ENCODE peak calls at places on chromosomes 1 and 21, in nine cellular contexts. F, C, L, Q, Y, D, X, T and V are unnamed samples.

GRCh38 chr1:6490181-6491075 is 1.0 kb downstream of the PLEKHG5 start:
- DNase-seq in D (peak), L (peak), C (peak), T (no peak), X (no peak), Y (peak), Q (peak), F (peak), V (peak)

GRCh38 chr1:170765712-170766330 is 101.9 kb downstream of the PRRX1 start:
- DNase-seq in Y (peak), C (no peak), Q (peak), T (no peak), L (peak), D (peak), X (no peak), F (no peak), V (peak)

GRCh38 chr1:117818456-117818855 is 111.0 kb downstream of the GDAP2 start:
- DNase-seq in Y (no peak), Q (no peak), X (no peak), F (no peak), L (no peak), C (no peak), D (peak), T (no peak), V (no peak)

GRCh38 chr1:32806315-32806714 is 10.8 kb downstream of the YARS1 start:
- DNase-seq in L (no peak), T (no peak), Y (no peak), F (no peak), Q (no peak), D (no peak), C (no peak), X (no peak), V (no peak)

GRCh38 chr1:27036718-27037117 is 24.1 kb upstream of the TENT5B start:
- DNase-seq in T (no peak), D (no peak), C (no peak), Y (no peak), L (no peak), Q (no peak), X (no peak), F (no peak), V (no peak)

GRCh38 chr1:151976868-151977267 is 16.8 kb downstream of the S100A10 start:
- DNase-seq in D (peak), F (no peak), Q (peak), C (no peak), X (no peak), L (no peak), T (no peak), Y (peak), V (no peak)

GRCh38 chr1:184545601-184546000 is 158.8 kb downstream of the C1orf21 start:
- DNase-seq in Y (peak), T (no peak), D (peak), C (no peak), F (peak), X (no peak), Q (peak), L (no peak), V (no peak)

GRCh38 chr1:223014142-223014873 is 128.7 kb downstream of the TLR5 start:
- DNase-seq in F (no peak), T (no peak), X (no peak), C (no peak), Y (no peak), L (no peak), Q (no peak), D (no peak), V (no peak)

GRCh38 chr1:226560243-226560642 is 11.7 kb downstream of the STUM start:
- DNase-seq in D (no peak), T (no peak), L (no peak), Y (no peak), F (no peak), X (no peak), C (no peak), Q (no peak), V (no peak)

GRCh38 chr1:43373034-43373940 is 5.5 kb upstream of the ELOVL1 start:
- DNase-seq in Q (peak), D (peak), X (no peak), F (no peak), Y (peak), C (no peak), T (no peak), L (peak), V (no peak)

GRCh38 chr1:14111121-14111520 is 411.1 kb downstream of the PRDM2 start:
- DNase-seq in Q (no peak), T (no peak), F (no peak), Y (no peak), L (no peak), D (no peak), C (no peak), X (no peak), V (no peak)

GRCh38 chr1:87450615-87451209 is 122.0 kb downstream of the LMO4 start:
- DNase-seq in L (no peak), F (no peak), C (no peak), D (no peak), Q (no peak), T (no peak), Y (no peak), X (no peak), V (peak)

GRCh38 chr21:42233067-42233981 is 14.4 kb downstream of the ABCG1 start:
- DNase-seq in C (no peak), D (no peak), Q (peak), Y (peak), F (peak), T (no peak), X (peak), L (peak), V (peak)

GRCh38 chr1:182614796-182615451 is 10.7 kb upstream of the RGS16 start:
- DNase-seq in X (peak), L (peak), T (no peak), Y (peak), D (peak), Q (peak), F (peak), C (peak), V (peak)

GRCh38 chr21:44955803-44956175 is 16.0 kb downstream of the SLX9 start:
- DNase-seq in F (no peak), C (no peak), L (no peak), Y (no peak), T (no peak), Q (no peak), X (no peak), D (no peak), V (no peak)

GRCh38 chr1:202376247-202376646 is 27.7 kb downstream of the PPP1R12B start:
- DNase-seq in Y (peak), X (no peak), T (no peak), L (no peak), C (no peak), F (no peak), D (no peak), Q (peak), V (no peak)

GRCh38 chr1:32926562-32926961 is 25.4 kb upstream of the TMEM54 start:
- DNase-seq in D (no peak), T (no peak), F (no peak), L (no peak), Y (no peak), Q (no peak), X (no peak), C (no peak), V (peak)

GRCh38 chr1:234537236-234537635 is 58.3 kb upstream of the TARBP1 start:
- DNase-seq in T (no peak), Q (no peak), F (no peak), X (no peak), C (no peak), Y (no peak), D (no peak), L (no peak), V (no peak)

GRCh38 chr1:186617860-186618780 is 62.1 kb downstream of the PTGS2 start:
- DNase-seq in L (no peak), F (no peak), T (no peak), D (peak), X (peak), Y (peak), C (no peak), Q (peak), V (peak)

GRCh38 chr1:188719735-188720134 is 1757.9 kb downstream of the BRINP3 start:
- DNase-seq in C (no peak), D (no peak), Y (no peak), L (no peak), Q (no peak), T (no peak), X (no peak), F (no peak), V (no peak)

GRCh38 chr1:221718391-221719277 is 23.3 kb downstream of the DUSP10 start:
- DNase-seq in C (peak), L (peak), T (no peak), F (no peak), Q (peak), Y (peak), D (peak), X (no peak), V (no peak)

GRCh38 chr1:66585002-66585401 is 51.0 kb downstream of the SGIP1 start:
- DNase-seq in X (no peak), L (no peak), Y (peak), Q (no peak), T (no peak), C (no peak), F (no peak), D (no peak), V (no peak)

GRCh38 chr1:205317311-205317917 is 4.1 kb downstream of the NUAK2 start:
- DNase-seq in Q (peak), D (peak), C (peak), F (peak), T (no peak), Y (peak), L (no peak), X (peak), V (no peak)
- H3K4me3 ChIP-seq in Q (no peak), D (no peak), C (no peak), F (no peak), T (peak), Y (no peak), L (no peak), X (no peak), V (no peak)

GRCh38 chr1:2235300-2235998 is 7.3 kb downstream of the SKI start:
- DNase-seq in Q (no peak), T (no peak), L (no peak), Y (no peak), D (no peak), X (no peak), F (no peak), C (no peak), V (no peak)
- H3K4me3 ChIP-seq in Q (peak), T (no peak), L (no peak), Y (no peak), D (no peak), X (no peak), F (no peak), C (no peak), V (no peak)

DNA sequence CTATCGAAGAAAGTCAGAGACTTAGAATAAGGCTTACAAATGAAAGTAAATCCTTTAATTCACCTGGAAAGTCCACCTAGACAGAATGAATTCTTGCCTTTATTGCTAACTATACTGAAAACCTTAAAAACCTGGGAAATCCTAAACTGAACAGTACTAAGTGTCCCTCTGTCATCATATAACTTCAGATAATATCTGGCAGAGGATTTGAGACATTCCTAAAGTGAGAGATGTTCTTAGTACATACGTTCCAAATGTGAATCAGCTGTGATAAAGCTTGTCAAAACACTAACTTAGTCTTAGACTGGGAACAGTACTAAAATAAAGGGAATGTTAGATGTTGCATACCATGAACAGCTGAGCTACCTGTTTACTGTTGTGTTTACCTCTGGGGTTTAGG is 121.7 kb downstream of the TNFSF18 start:
- DNase-seq in C (no peak), D (peak), X (no peak), T (no peak), L (no peak), Q (peak), Y (peak), F (no peak), V (no peak)
- H3K4me3 ChIP-seq in C (no peak), D (no peak), X (no peak), T (no peak), L (no peak), Q (no peak), Y (no peak), F (no peak), V (no peak)

GRCh38 chr1:109622103-109622892 is 2.7 kb downstream of the AMPD2 start:
- DNase-seq in Y (no peak), L (no peak), C (no peak), T (no peak), F (no peak), D (no peak), Q (no peak), X (no peak), V (no peak)
- H3K4me3 ChIP-seq in Y (peak), L (no peak), C (no peak), T (no peak), F (no peak), D (peak), Q (peak), X (peak), V (peak)

DNA sequence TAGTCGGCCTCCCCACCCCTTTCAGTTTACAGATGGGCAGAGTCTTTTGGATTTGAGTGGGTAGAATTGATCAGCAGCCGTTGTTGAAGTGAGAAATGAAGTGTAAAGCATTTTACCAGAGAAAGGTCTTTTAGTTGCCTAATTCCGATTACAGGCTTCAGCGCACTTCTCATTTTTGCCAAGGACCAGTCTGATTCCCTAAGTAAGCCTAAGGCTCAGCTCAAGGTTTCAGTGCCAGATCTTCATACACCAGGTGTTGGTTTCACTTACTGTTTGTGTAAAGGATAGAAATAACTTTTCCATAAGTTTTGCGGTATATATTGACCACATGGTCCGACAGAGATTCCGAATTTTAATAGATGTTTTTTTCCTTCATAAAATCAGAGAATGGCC is 83.9 kb upstream of the BMP8A start:
- DNase-seq in Y (no peak), D (peak), T (no peak), L (no peak), Q (no peak), X (no peak), F (no peak), C (no peak), V (no peak)
- H3K4me3 ChIP-seq in Y (peak), D (peak), T (no peak), L (no peak), Q (no peak), X (no peak), F (no peak), C (no peak), V (no peak)

GRCh38 chr1:53737648-53738204 is 1.2 kb downstream of the GLIS1 start:
- DNase-seq in T (no peak), L (no peak), F (no peak), Y (peak), X (no peak), D (no peak), Q (no peak), C (no peak), V (no peak)
- H3K4me3 ChIP-seq in T (peak), L (no peak), F (peak), Y (peak), X (peak), D (peak), Q (peak), C (no peak), V (no peak)

GRCh38 chr1:181137217-181137743 is 48.8 kb downstream of the IER5 start:
- DNase-seq in X (no peak), C (no peak), D (no peak), Q (no peak), L (no peak), Y (no peak), F (no peak), T (no peak), V (no peak)

GRCh38 chr1:181140398-181140797 is 51.9 kb downstream of the IER5 start:
- DNase-seq in X (no peak), C (no peak), T (no peak), Q (no peak), L (no peak), F (no peak), D (no peak), Y (no peak), V (no peak)

GRCh38 chr1:181140891-181141290 is 52.4 kb downstream of the IER5 start:
- DNase-seq in T (no peak), C (no peak), Y (no peak), X (no peak), D (no peak), Q (no peak), L (no peak), F (no peak), V (no peak)

GRCh38 chr1:181141431-181141910 is 53.0 kb downstream of the IER5 start:
- DNase-seq in D (peak), Y (peak), T (no peak), Q (peak), L (peak), F (no peak), X (no peak), C (no peak), V (no peak)

DNA sequence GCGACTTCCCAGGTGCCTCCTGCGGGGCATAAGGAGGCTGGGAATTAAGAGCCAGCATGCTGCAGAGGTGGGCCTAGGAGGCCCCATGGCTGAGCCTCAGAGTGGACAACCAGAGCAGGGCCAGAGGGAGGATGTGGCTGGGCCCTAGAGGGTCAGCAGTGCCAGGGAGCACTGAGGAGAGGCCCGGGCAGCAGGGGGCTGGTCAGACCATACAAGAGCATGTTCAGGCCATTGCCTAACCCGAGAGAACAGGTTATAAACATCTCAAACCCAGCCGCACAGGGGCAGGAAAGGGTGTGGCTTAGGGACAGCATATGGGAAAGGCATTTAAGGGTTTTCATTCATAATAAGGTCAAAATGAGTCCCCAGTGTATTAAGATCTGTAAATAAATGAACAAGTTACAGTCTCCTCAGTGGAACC is 51.1 kb downstream of the IER5 start:
- DNase-seq in Q (peak), L (peak), T (no peak), C (no peak), Y (peak), F (no peak), X (no peak), D (peak), V (no peak)
- H3K4me3 ChIP-seq in Q (no peak), L (no peak), T (no peak), C (no peak), Y (no peak), F (no peak), X (no peak), D (no peak), V (no peak)